ENCODE peak calls at places on chromosome 5, in ten cellular contexts. S is ovary, P is MM.1S, R is retinal pigment epithelial cell, B is GM06990, Q is heart right ventricle, D is H9, I is nephron progenitor cell, V is GM12865, G is psoas muscle. C is an unnamed sample.
A peak's percentile ranks its signal among the peaks of the same experiment; 100 is the strongest.

GRCh38 chr5:150230842-150231241 is 41.0 kb downstream of the SLC6A7 start:
- DNase-seq in S (no peak), P (no peak), R (no peak), B (no peak), Q (no peak), D (no peak), I (no peak), V (no peak), G (no peak), C (no peak)

GRCh38 chr5:126054593-126055347 is 368.4 kb upstream of the GRAMD2B start:
- DNase-seq in S (no peak), P (no peak), R (no peak), B (no peak), Q (no peak), D (no peak), I (no peak), V (no peak), G (no peak), C (no peak)

GRCh38 chr5:3490962-3491477 is 104.6 kb upstream of the IRX1 start:
- DNase-seq in S (no peak), P (no peak), R (no peak), B (no peak), Q (no peak), D (no peak), I (no peak), V (no peak), G (no peak), C (no peak)

GRCh38 chr5:146218163-146218562 is 14.8 kb downstream of the RBM27 start:
- DNase-seq in S (no peak), P (no peak), R (no peak), B (no peak), Q (no peak), D (no peak), I (no peak), V (no peak), G (no peak), C (no peak)

GRCh38 chr5:23506329-23507236 is 826 bp upstream of the PRDM9 start:
- DNase-seq in S (no peak), P (no peak), R (no peak), B (no peak), Q (no peak), D (peak; percentile 76), I (peak; percentile 18), V (no peak), G (no peak), C (no peak)

GRCh38 chr5:115455241-115455640 is 89.3 kb downstream of the FEM1C start:
- DNase-seq in S (no peak), P (no peak), R (no peak), B (no peak), Q (no peak), D (no peak), I (no peak), V (no peak), G (peak; percentile 63), C (no peak)

GRCh38 chr5:58114324-58114723 is 345.6 kb downstream of the PLK2 start:
- DNase-seq in S (no peak), P (no peak), R (no peak), B (no peak), Q (no peak), D (no peak), I (no peak), V (no peak), G (no peak), C (no peak)

GRCh38 chr5:83035373-83036170 is 41.6 kb downstream of the TMEM167A start:
- DNase-seq in S (no peak), P (no peak), R (peak; percentile 62), B (no peak), Q (peak; percentile 82), D (no peak), I (no peak), V (no peak), G (peak; percentile 71), C (no peak)

GRCh38 chr5:96952946-96953730 is 17.3 kb downstream of the LNPEP start:
- DNase-seq in S (no peak), P (no peak), R (no peak), B (no peak), Q (no peak), D (no peak), I (no peak), V (no peak), G (no peak), C (no peak)

GRCh38 chr5:82833277-82833676 is 243.9 kb downstream of the TMEM167A start:
- DNase-seq in S (no peak), P (no peak), R (no peak), B (no peak), Q (no peak), D (no peak), I (no peak), V (no peak), G (no peak), C (no peak)

GRCh38 chr5:42037379-42037932 is 112.4 kb downstream of the FBXO4 start:
- DNase-seq in S (no peak), P (no peak), R (no peak), B (no peak), Q (no peak), D (no peak), I (no peak), V (no peak), G (no peak), C (no peak)

GRCh38 chr5:137696481-137696880 is 39.4 kb downstream of the KLHL3 start:
- DNase-seq in S (no peak), P (no peak), R (no peak), B (no peak), Q (no peak), D (no peak), I (no peak), V (no peak), G (no peak), C (no peak)

GRCh38 chr5:53095931-53096525 is 13.5 kb downstream of the MOCS2 start:
- DNase-seq in S (peak; percentile 47), P (peak; percentile 61), R (no peak), B (no peak), Q (peak; percentile 69), D (peak; percentile 33), I (peak; percentile 66), V (peak; percentile 72), G (no peak), C (peak; percentile 28)

GRCh38 chr5:104412649-104413240 is 850.2 kb upstream of the NUDT12 start:
- DNase-seq in S (no peak), P (peak; percentile 48), R (peak; percentile 3), B (peak; percentile 1), Q (no peak), D (peak; percentile 79), I (peak; percentile 15), V (peak; percentile 69), G (no peak), C (peak; percentile 9)
- TF ChIP-seq CTCF in S (no peak), P (peak; percentile 69), R (peak; percentile 69), B (peak; percentile 66), Q (no peak), D (peak; percentile 76), I (peak; percentile 50), V (peak; percentile 68), G (peak; percentile 25), C (peak; percentile 79)

GRCh38 chr5:73359395-73359794 is 89.2 kb downstream of the FOXD1 start:
- DNase-seq in S (no peak), P (no peak), R (no peak), B (no peak), Q (no peak), D (no peak), I (no peak), V (no peak), G (no peak), C (no peak)
- TF ChIP-seq CTCF in S (no peak), P (no peak), R (no peak), B (no peak), Q (no peak), D (peak; percentile 25), I (no peak), V (no peak), G (no peak), C (no peak)

DNA sequence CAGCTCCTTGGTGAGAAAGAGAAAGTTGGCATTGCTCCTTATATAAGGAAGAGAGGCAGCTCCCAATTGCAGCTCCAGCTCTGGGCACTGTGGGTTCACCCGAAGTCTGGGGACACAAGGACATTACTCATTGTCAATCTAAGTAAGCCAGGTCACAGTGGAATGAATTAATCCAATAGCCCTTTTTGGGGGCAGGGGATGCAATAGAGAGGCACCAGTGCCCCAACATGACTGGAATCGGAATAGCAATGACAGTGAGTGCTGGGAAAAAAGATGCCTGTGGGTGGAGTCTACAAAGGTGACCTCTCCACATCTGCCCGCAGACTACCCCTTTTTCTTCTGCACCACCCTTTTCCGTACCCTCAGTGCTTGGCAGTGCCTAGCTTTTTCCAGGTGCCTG is 11.1 kb upstream of the NEUROG1 start:
- DNase-seq in S (no peak), P (no peak), R (no peak), B (no peak), Q (no peak), D (no peak), I (no peak), V (no peak), G (no peak), C (no peak)
- TF ChIP-seq CTCF in S (no peak), P (no peak), R (no peak), B (no peak), Q (no peak), D (no peak), I (no peak), V (no peak), G (no peak), C (no peak)

DNA sequence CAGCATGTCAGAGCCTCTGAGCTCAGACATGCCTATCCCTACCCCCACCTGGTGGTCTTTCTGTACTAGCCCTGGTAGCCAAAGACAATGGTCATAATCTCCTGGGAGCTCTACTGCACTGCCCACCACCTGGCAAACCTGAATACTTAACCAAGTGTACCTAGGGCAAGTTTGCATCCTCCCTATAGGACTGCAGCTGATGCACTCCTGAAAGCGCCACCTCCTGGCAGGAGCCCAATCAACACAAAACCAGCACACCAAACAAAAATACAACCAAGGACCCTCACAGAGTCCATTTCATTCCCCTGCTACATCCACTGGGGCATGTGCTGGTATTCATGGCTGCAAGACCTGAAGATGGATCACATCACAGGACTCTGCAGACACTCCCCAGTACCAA is 14.8 kb upstream of the FAM174A start:
- DNase-seq in S (no peak), P (no peak), R (no peak), B (no peak), Q (no peak), D (peak; percentile 70), I (no peak), V (no peak), G (no peak), C (no peak)
- TF ChIP-seq CTCF in S (no peak), P (no peak), R (peak; percentile 19), B (peak; percentile 2), Q (no peak), D (peak; percentile 73), I (no peak), V (no peak), G (no peak), C (no peak)

GRCh38 chr5:131496400-131496713 is 138.7 kb downstream of the RAPGEF6 start:
- DNase-seq in S (no peak), P (no peak), R (no peak), B (peak; percentile 32), Q (no peak), D (no peak), I (no peak), V (peak; percentile 61), G (no peak), C (peak; percentile 8)
- TF ChIP-seq CTCF in S (no peak), P (peak; percentile 43), R (no peak), B (peak; percentile 55), Q (no peak), D (no peak), I (no peak), V (peak; percentile 50), G (no peak), C (peak; percentile 32)

C was measured in GM13977.